ENCODE peak calls at places on chromosomes 1 and 21, in ten cellular contexts. V, C, R, P, G, E, M, Y, L and W are unnamed samples.

GRCh38 chr1:229661022-229661877 is 35.2 kb downstream of the URB2 start:
- DNase-seq in V (peak; percentile 79), C (peak; percentile 76), R (peak; percentile 64), P (no peak), G (peak; percentile 62), E (peak; percentile 88), M (peak; percentile 87), Y (peak; percentile 89), L (peak; percentile 73), W (peak; percentile 29)

GRCh38 chr1:219123041-219123440 is 50.6 kb upstream of the LYPLAL1 start:
- DNase-seq in V (no peak), C (peak; percentile 37), R (no peak), P (no peak), G (no peak), E (no peak), M (no peak), Y (no peak), L (no peak), W (no peak)

GRCh38 chr1:92184632-92185031 is 33.1 kb upstream of the C1orf146 start:
- DNase-seq in V (no peak), C (no peak), R (peak; percentile 65), P (no peak), G (no peak), E (no peak), M (no peak), Y (no peak), L (no peak), W (no peak)

GRCh38 chr1:40105028-40105427 is 8.0 kb upstream of the PPT1 start:
- DNase-seq in V (no peak), C (no peak), R (no peak), P (no peak), G (no peak), E (no peak), M (no peak), Y (no peak), L (no peak), W (no peak)

GRCh38 chr1:41428736-41429640 is 55.5 kb downstream of the EDN2 start:
- DNase-seq in V (no peak), C (no peak), R (no peak), P (no peak), G (no peak), E (no peak), M (no peak), Y (no peak), L (no peak), W (no peak)

GRCh38 chr1:85027242-85027983 is 20.9 kb downstream of the MCOLN3 start:
- DNase-seq in V (peak; percentile 58), C (no peak), R (no peak), P (no peak), G (no peak), E (no peak), M (no peak), Y (peak; percentile 15), L (no peak), W (no peak)

GRCh38 chr1:12031039-12031980 is 12.0 kb downstream of the MIIP start:
- DNase-seq in V (peak; percentile 63), C (no peak), R (peak; percentile 20), P (no peak), G (no peak), E (no peak), M (no peak), Y (no peak), L (no peak), W (no peak)

GRCh38 chr1:171252482-171252881 is 4.2 kb downstream of the FMO1 start:
- DNase-seq in V (peak; percentile 98), C (no peak), R (no peak), P (no peak), G (no peak), E (no peak), M (no peak), Y (no peak), L (no peak), W (no peak)

GRCh38 chr1:27632387-27633297 is 2.3 kb downstream of the FGR start:
- DNase-seq in V (peak; percentile 62), C (no peak), R (no peak), P (no peak), G (peak; percentile 74), E (no peak), M (no peak), Y (no peak), L (no peak), W (no peak)

GRCh38 chr1:160169553-160170399 is 18.4 kb downstream of the ATP1A4 start:
- DNase-seq in V (peak; percentile 23), C (no peak), R (no peak), P (no peak), G (no peak), E (no peak), M (no peak), Y (no peak), L (no peak), W (no peak)

GRCh38 chr1:237043846-237044636 is 2.1 kb downstream of the RYR2 start:
- DNase-seq in V (no peak), C (no peak), R (no peak), P (no peak), G (no peak), E (no peak), M (no peak), Y (no peak), L (no peak), W (no peak)

GRCh38 chr1:5995871-5996630 is 3.8 kb upstream of the NPHP4 start:
- DNase-seq in V (no peak), C (no peak), R (no peak), P (no peak), G (no peak), E (no peak), M (no peak), Y (no peak), L (no peak), W (no peak)

GRCh38 chr1:14181191-14181793 is 417.2 kb upstream of the KAZN start:
- DNase-seq in V (no peak), C (no peak), R (no peak), P (no peak), G (no peak), E (no peak), M (no peak), Y (no peak), L (no peak), W (no peak)

GRCh38 chr1:248840946-248841345 is 2.9 kb downstream of the ZNF672 start:
- DNase-seq in V (no peak), C (no peak), R (peak; percentile 20), P (no peak), G (no peak), E (no peak), M (no peak), Y (no peak), L (no peak), W (no peak)

GRCh38 chr21:32770514-32771133 is 931 bp downstream of the PAXBP1 start:
- DNase-seq in V (peak; percentile 24), C (no peak), R (peak; percentile 6), P (no peak), G (no peak), E (no peak), M (no peak), Y (peak; percentile 41), L (peak; percentile 20), W (no peak)

GRCh38 chr1:76302711-76303347 is 228.3 kb downstream of the ST6GALNAC3 start:
- DNase-seq in V (no peak), C (no peak), R (no peak), P (no peak), G (no peak), E (no peak), M (no peak), Y (no peak), L (no peak), W (no peak)

GRCh38 chr1:94048413-94049164 is 72.4 kb downstream of the ABCA4 start:
- DNase-seq in V (no peak), C (no peak), R (peak; percentile 77), P (no peak), G (no peak), E (no peak), M (no peak), Y (no peak), L (no peak), W (no peak)

GRCh38 chr1:115062542-115063004 is 26.7 kb downstream of the TSPAN2 start:
- DNase-seq in V (no peak), C (no peak), R (no peak), P (peak; percentile 36), G (peak; percentile 53), E (peak; percentile 54), M (peak; percentile 62), Y (peak; percentile 23), L (peak; percentile 18), W (no peak)

GRCh38 chr1:18422954-18423353 is 57.8 kb upstream of the KLHDC7A start:
- DNase-seq in V (no peak), C (no peak), R (no peak), P (no peak), G (no peak), E (no peak), M (no peak), Y (no peak), L (no peak), W (no peak)
- TF ChIP-seq CTCF in V (no peak), C (no peak), R (no peak), P (no peak), G (no peak), E (no peak), M (no peak), Y (no peak), L (no peak), W (no peak)

DNA sequence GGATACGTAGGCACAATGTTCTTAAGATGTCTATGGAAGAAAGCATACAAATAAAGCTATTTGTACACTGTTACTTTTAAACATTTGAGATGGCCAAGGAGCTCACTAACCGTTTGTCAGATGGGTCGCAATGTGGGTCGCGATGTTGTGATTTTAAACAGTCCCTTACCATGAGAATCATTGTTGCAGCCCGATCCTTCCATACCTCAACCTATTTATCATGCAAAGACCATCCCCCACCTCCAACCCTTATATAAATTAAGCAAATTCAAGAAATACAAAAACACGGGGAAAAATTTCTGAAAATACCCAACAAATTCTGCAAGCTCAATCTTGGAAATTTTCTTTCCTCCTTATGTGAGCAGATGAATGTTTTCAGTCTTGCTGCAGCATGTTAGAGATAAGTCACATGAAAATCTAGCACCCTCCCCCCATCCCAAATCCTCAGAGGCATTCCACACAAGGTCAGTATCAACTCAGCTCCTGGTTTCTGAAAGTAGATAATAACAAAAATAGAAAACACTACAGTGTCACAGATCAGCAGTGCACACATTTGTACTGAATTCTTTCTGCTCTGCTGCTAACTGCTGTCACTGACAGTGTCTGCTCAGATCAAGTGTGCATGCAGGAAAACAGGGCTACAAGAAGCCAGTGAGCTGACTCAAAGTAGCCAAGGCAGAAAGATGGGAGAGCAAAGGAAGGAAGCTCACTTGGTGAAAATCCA is 92.9 kb upstream of the TTC39A start:
- DNase-seq in V (no peak), C (no peak), R (peak; percentile 18), P (no peak), G (no peak), E (no peak), M (no peak), Y (no peak), L (no peak), W (no peak)
- H3K4me3 ChIP-seq in V (no peak overlapping the region), C (no peak overlapping the region), R (no peak overlapping the region), P (peak overlapping the region; percentile 36), G (no peak overlapping the region), E (no peak overlapping the region), M (no peak overlapping the region), Y (no peak overlapping the region), L (no peak overlapping the region), W (peak overlapping the region; percentile 58)

GRCh38 chr1:74686941-74687340 is 13.3 kb upstream of the ERICH3 start:
- DNase-seq in V (no peak), C (no peak), R (no peak), P (no peak), G (no peak), E (no peak), M (no peak), Y (no peak), L (no peak), W (no peak)
- H3K36me3 ChIP-seq in V (no peaks in the 10 kb centered on the region), C (no peaks in the 10 kb centered on the region), R (no peaks in the 10 kb centered on the region), P (no peaks in the 10 kb centered on the region), G (no peaks in the 10 kb centered on the region), E (no peaks in the 10 kb centered on the region), M (no peaks in the 10 kb centered on the region), Y (no peaks in the 10 kb centered on the region), L (no peaks in the 10 kb centered on the region), W (no peaks in the 10 kb centered on the region)

GRCh38 chr1:19405195-19405760 is 80.1 kb downstream of the CAPZB start:
- DNase-seq in V (no peak), C (no peak), R (no peak), P (no peak), G (no peak), E (no peak), M (no peak), Y (no peak), L (no peak), W (no peak)
- TF ChIP-seq CTCF in V (no peak), C (peak; percentile 29), R (peak; percentile 49), P (no peak), G (no peak), E (no peak), M (peak; percentile 8), Y (peak; percentile 32), L (no peak), W (no peak)